ENCODE peak calls at places on chromosome 1, in ten cellular contexts. Z is tibial nerve; H is heart left ventricle; Q is testis; M is neural progenitor cell; O is kidney; A is CD8-positive, alpha-beta T cell; J is GM12878; P is psoas muscle; T is HCT116. L is an unnamed sample.

GRCh38 chr1:226772456-226773139 is 33.5 kb upstream of the ITPKB start:
- DNase-seq in M (no peak), J (peak), O (no peak), P (no peak), A (no peak), Z (no peak), T (no peak), H (no peak), Q (no peak), L (no peak)

GRCh38 chr1:212785871-212786270 is 5.7 kb downstream of the NSL1 start:
- DNase-seq in O (no peak), Q (no peak), M (no peak), T (no peak), P (no peak), Z (no peak), H (no peak), A (no peak), J (no peak), L (no peak)

GRCh38 chr1:65625528-65625927 is 167.2 kb upstream of the PDE4B start:
- DNase-seq in H (no peak), Q (no peak), Z (no peak), M (no peak), J (no peak), A (no peak), P (no peak), O (no peak), T (no peak), L (no peak)

GRCh38 chr1:31745071-31745897 is 18.9 kb downstream of the ADGRB2 start:
- DNase-seq in T (no peak), M (peak), O (peak), A (no peak), Z (peak), H (peak), J (no peak), Q (peak), P (peak), L (peak)

GRCh38 chr1:6427445-6428390 is 3.1 kb downstream of the ESPN start:
- DNase-seq in O (peak), H (no peak), J (no peak), P (no peak), A (no peak), T (no peak), M (peak), Z (no peak), Q (peak), L (no peak)

GRCh38 chr1:46202975-46203737 is at the start of gene LURAP1:
- DNase-seq in H (peak), M (peak), T (no peak), P (peak), J (no peak), A (no peak), Q (peak), Z (peak), O (peak), L (peak)

GRCh38 chr1:170586321-170586855 is 54.4 kb downstream of the GORAB start:
- DNase-seq in Q (peak), A (no peak), O (no peak), M (peak), Z (peak), J (no peak), T (no peak), H (peak), P (peak), L (peak)

GRCh38 chr1:225816643-225817538 is 7.0 kb downstream of the EPHX1 start:
- DNase-seq in Z (peak), H (peak), M (no peak), A (no peak), P (peak), O (peak), Q (peak), T (no peak), J (no peak), L (no peak)

GRCh38 chr1:20318521-20318920 is 27.8 kb downstream of the VWA5B1 start:
- DNase-seq in H (no peak), Z (no peak), O (no peak), J (no peak), M (no peak), P (no peak), T (no peak), Q (no peak), A (no peak), L (no peak)

GRCh38 chr1:78619803-78620579 is at the start of gene IFI44L:
- DNase-seq in H (peak), P (peak), A (peak), O (no peak), Q (peak), J (peak), Z (peak), M (no peak), T (no peak), L (peak)

GRCh38 chr1:21372383-21372782 is 67.6 kb upstream of the NBPF3 start:
- DNase-seq in P (no peak), H (no peak), M (no peak), J (no peak), O (no peak), T (no peak), Q (no peak), A (no peak), Z (no peak), L (no peak)

GRCh38 chr1:156812293-156812990 is 4.2 kb downstream of the SH2D2A start:
- DNase-seq in Q (no peak), T (no peak), P (no peak), Z (no peak), A (no peak), H (no peak), J (no peak), O (peak), M (no peak), L (no peak)

GRCh38 chr1:9676815-9677393 is 25.4 kb downstream of the PIK3CD start:
- DNase-seq in H (no peak), M (no peak), Q (no peak), Z (no peak), P (no peak), O (no peak), J (no peak), T (no peak), A (no peak), L (no peak)

GRCh38 chr1:70153739-70154138 is 51.6 kb downstream of the LRRC40 start:
- DNase-seq in J (no peak), Z (no peak), O (no peak), A (no peak), T (no peak), P (no peak), Q (no peak), H (no peak), M (no peak), L (no peak)

DNA sequence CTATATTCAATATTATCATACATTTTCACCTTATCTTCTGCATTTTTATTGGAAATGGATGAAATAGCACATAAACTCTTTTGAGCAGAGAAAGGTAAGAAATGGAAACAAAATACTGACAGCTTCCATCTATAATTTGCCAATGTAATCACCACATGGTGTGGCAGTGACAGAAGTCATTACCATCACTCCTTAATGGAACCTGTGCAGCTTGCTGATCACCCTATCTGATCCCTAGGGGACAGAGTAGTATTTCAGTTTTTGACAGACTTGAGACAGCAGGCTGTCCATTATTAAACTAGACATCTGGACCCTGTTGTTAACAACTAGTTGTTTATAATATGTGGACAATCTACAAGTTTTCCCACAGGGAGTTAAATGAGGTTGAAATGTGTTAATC is 9.3 kb downstream of the KCNT2 start:
- DNase-seq in Z (no peak), J (no peak), A (no peak), H (no peak), O (no peak), M (no peak), P (no peak), Q (no peak), T (no peak), L (peak)
- TF ChIP-seq CTCF in Z (no peak), J (no peak), A (no peak), H (no peak), O (no peak), M (no peak), P (no peak), Q (no peak), T (no peak), L (no peak)

GRCh38 chr1:245322673-245323072 is 167.9 kb downstream of the KIF26B start:
- DNase-seq in O (no peak), M (no peak), H (no peak), A (no peak), Z (no peak), Q (no peak), J (no peak), T (peak), P (no peak), L (no peak)
- H3K27ac ChIP-seq in O (no peak), M (no peak), H (no peak), A (no peak), Z (no peak), Q (no peak), J (no peak), T (no peak), P (no peak), L (no peak)

DNA sequence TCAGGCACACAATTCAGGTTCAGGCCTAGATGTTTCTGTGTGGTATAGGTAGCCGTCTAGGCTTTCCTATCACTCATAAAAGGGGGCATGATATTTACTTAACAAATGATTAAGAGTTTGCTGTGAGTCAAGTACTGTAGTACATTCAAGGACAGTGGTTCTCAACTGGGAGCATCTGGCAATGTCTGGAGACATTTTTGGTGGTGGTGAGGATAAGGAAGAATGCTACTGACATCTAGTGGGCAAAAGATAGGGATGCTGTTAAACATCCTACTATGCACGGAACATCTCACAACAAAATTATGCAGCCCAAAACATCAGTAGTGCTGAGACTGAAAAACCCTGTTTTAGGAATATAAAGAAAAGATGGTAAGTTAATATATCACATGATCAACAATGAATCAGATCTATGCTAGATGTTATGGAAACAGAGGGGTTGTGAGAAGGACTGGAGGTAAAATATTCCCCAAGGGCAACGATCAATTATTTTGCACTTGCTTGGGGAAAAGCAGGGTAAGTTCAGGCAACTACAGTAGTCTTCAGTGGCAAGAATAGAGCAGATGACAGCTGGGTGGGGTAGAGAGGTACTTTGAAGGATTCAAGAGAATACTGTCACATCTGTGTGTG is 4.9 kb downstream of the DNTTIP2 start:
- DNase-seq in T (no peak), A (no peak), Z (no peak), P (no peak), Q (no peak), M (peak), O (no peak), H (no peak), J (no peak), L (peak)
- TF ChIP-seq CTCF in T (peak), A (peak), Z (no peak), P (peak), Q (peak), M (peak), O (no peak), H (peak), J (peak), L (peak)

DNA sequence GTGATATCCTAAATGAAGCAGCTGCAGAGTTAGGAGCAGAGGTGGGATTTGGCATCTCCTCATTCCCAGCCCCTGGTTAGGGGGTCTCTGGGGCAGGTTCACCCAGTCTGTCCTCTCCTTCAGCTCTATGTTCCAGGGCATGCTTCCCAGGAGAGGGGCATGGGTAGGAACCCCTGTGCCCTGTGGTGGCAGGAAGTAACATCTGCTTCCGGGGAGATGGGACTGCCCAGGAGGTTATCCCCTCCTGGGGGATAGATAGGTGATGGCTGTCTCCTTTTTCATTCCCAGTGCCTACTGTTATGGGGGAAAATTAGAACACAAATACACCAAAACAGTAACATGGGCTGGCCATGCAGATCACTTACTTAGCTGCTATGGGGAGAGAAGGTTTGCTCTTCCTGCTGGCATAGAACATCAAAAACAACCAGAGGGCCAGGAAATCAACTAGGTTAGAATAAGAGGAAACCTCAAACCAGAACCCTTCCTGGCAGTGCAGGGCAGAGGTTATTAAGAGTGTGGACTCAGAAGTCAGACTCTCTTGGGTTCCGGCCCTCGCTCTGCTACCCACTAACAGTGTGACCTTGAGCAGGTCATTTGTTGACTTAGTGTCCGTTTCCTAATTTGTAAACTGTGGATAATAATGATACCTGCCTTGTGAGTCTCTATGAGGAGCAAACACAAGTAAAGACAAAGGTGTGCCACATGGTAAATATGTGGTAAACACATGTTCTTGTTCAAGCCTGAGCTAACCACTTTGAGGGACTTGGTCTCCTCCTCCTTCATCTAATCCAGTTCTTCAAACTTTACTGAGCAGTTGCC is 157.8 kb upstream of the JUN start:
- DNase-seq in J (no peak), A (no peak), Q (no peak), T (no peak), P (no peak), O (no peak), H (no peak), Z (no peak), M (no peak), L (no peak)
- H3K27ac ChIP-seq in J (no peak), A (no peak), Q (no peak), T (no peak), P (no peak), O (no peak), H (no peak), Z (no peak), M (no peak), L (no peak)